ENCODE peak calls at places on chromosomes 1 and 21, in six cellular contexts. D is osteoblast, M is HFF-Myc, H is psoas muscle, L is H9, J is upper lobe of right lung. B is an unnamed sample.

GRCh38 chr1:106747791-106748190 is 308.7 kb upstream of the PRMT6 start:
- DNase-seq in D (no peak), L (peak; percentile 49), M (no peak), J (peak; percentile 23), H (peak; percentile 23), B (no peak)

GRCh38 chr1:180501865-180502360 is 464 bp downstream of the ACBD6 start:
- DNase-seq in D (no peak), M (no peak), J (no peak), H (no peak), L (peak; percentile 90), B (no peak)

GRCh38 chr21:31088196-31088751 is 50.0 kb upstream of the KRTAP19-8 start:
- DNase-seq in J (no peak), L (peak; percentile 41), H (no peak), M (no peak), D (no peak), B (no peak)

GRCh38 chr1:11898831-11899467 is 27.3 kb downstream of the KIAA2013 start:
- DNase-seq in L (peak; percentile 78), M (no peak), H (no peak), J (no peak), D (peak; percentile 75), B (peak; percentile 88)

GRCh38 chr1:151537112-151537511 is 3.0 kb upstream of the TUFT1 start:
- DNase-seq in L (no peak), H (no peak), D (peak; percentile 91), J (no peak), M (peak; percentile 75), B (no peak)

GRCh38 chr21:16159213-16159970 is 429.6 kb downstream of the USP25 start:
- DNase-seq in H (no peak), J (no peak), D (peak; percentile 34), M (peak; percentile 6), L (no peak), B (no peak)

GRCh38 chr1:17957588-17958267 is 149.9 kb upstream of the IGSF21 start:
- DNase-seq in H (no peak), L (no peak), J (no peak), M (no peak), D (no peak), B (no peak)

GRCh38 chr1:156383023-156383422 is 14.0 kb downstream of the RHBG start:
- DNase-seq in D (peak; percentile 97), M (peak; percentile 14), L (peak; percentile 90), H (peak; percentile 73), J (no peak), B (peak; percentile 78)

GRCh38 chr1:66633128-66633527 is 99.2 kb downstream of the SGIP1 start:
- DNase-seq in J (no peak), D (no peak), L (no peak), H (no peak), M (no peak), B (no peak)

GRCh38 chr1:59819566-59820438 is 5.1 kb downstream of the HOOK1 start:
- DNase-seq in J (no peak), M (no peak), D (no peak), L (no peak), H (no peak), B (no peak)

GRCh38 chr1:109993885-109994284 is 9.3 kb downstream of the AHCYL1 start:
- DNase-seq in D (no peak), M (no peak), H (no peak), J (no peak), L (no peak), B (no peak)

GRCh38 chr1:48966583-48966982 is 189.9 kb upstream of the BEND5 start:
- DNase-seq in J (no peak), H (no peak), L (no peak), D (no peak), M (no peak), B (no peak)

GRCh38 chr21:32934829-32935228 is 90.9 kb upstream of the OLIG2 start:
- DNase-seq in M (no peak), J (no peak), H (no peak), D (no peak), L (peak; percentile 17), B (no peak)

GRCh38 chr1:219810451-219810850 is 117.9 kb downstream of the SLC30A10 start:
- DNase-seq in H (no peak), D (no peak), L (no peak), J (no peak), M (no peak), B (no peak)

GRCh38 chr1:111855260-111855659 is 99.6 kb downstream of the DDX20 start:
- DNase-seq in M (no peak), D (no peak), H (no peak), J (no peak), L (no peak), B (no peak)

GRCh38 chr1:165824269-165824643 is 3.2 kb upstream of the UCK2 start:
- DNase-seq in L (no peak), J (no peak), H (no peak), D (peak; percentile 55), M (no peak), B (no peak)

GRCh38 chr1:241215203-241215602 is 141.8 kb downstream of the RGS7 start:
- DNase-seq in L (no peak), J (no peak), D (no peak), M (no peak), H (no peak), B (no peak)

DNA sequence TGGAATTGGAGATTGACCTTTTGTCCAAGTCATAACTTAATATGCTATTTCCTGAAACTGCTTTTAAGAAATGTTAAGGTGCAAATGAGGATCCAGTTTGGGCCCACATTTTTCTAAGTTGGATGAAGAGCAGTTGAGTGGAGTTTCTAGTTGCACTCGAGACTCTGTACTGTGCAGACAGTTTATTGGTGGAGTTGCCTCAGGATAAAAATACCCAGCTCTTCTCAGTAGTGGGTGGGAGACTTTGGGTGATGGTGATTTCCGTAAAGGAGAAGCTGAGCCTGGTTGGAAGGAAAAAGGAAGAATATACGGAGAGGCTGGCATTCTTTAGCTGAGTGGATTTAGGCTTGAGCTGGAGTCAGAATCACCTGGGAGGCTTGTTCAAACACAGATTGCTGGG is 49.9 kb downstream of the CAMTA1 start:
- DNase-seq in H (no peak), L (no peak), J (no peak), M (no peak), D (no peak), B (no peak)
- TF ChIP-seq CTCF in H (no peak), L (no peak), J (no peak), M (no peak), D (no peak), B (no peak)

GRCh38 chr1:1957533-1957961 is 38.5 kb upstream of the TMEM52 start:
- DNase-seq in D (no peak), H (no peak), M (no peak), L (no peak), J (no peak), B (peak; percentile 28)

GRCh38 chr1:1958071-1958541 is 39.0 kb upstream of the TMEM52 start:
- DNase-seq in H (peak; percentile 20), J (no peak), M (no peak), L (no peak), D (no peak), B (no peak)

GRCh38 chr1:1959459-1959839 is 40.4 kb upstream of the TMEM52 start:
- DNase-seq in M (no peak), D (no peak), J (no peak), L (no peak), H (no peak), B (no peak)

GRCh38 chr1:1960480-1961196 is 41.6 kb upstream of the TMEM52 start:
- DNase-seq in M (no peak), J (no peak), D (no peak), H (no peak), L (no peak), B (no peak)

DNA sequence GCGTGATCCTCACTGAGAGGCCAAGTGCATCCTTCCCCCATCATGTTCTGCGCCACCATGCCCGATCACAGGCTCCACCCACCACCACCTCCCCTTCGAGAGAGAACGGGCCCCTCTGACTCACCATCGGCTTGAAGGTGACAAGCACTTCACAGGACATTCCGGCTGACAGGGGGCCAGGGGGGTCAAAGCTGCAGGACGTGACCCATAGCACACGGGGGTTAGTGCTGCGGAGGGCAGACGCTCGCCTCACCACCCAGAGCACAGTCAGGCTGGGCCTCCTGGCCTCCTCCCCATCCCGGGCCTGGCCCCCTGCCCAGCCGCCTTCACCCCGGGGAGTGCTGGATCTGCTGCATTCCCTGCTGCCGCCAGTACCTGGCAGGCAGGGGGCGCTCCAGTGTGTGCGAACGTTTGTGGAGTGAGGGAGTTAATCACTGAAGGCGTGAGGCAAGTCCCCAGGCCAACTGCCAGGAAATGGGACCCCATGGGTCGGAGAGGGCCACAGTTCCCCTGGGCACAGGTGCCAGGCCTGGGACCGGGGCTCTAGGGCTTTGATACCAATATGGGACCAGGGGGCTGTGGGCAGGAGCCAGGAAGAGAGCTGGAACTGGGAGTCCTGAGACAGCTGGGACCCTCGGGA is 40.9 kb upstream of the TMEM52 start:
- DNase-seq in H (peak; percentile 80), L (peak; percentile 95), D (peak; percentile 98), M (no peak), J (peak; percentile 95), B (peak; percentile 90)
- TF ChIP-seq CTCF in H (peak; percentile 58), L (peak; percentile 98), D (peak; percentile 67), M (peak; percentile 85), J (peak; percentile 78), B (peak; percentile 85)

DNA sequence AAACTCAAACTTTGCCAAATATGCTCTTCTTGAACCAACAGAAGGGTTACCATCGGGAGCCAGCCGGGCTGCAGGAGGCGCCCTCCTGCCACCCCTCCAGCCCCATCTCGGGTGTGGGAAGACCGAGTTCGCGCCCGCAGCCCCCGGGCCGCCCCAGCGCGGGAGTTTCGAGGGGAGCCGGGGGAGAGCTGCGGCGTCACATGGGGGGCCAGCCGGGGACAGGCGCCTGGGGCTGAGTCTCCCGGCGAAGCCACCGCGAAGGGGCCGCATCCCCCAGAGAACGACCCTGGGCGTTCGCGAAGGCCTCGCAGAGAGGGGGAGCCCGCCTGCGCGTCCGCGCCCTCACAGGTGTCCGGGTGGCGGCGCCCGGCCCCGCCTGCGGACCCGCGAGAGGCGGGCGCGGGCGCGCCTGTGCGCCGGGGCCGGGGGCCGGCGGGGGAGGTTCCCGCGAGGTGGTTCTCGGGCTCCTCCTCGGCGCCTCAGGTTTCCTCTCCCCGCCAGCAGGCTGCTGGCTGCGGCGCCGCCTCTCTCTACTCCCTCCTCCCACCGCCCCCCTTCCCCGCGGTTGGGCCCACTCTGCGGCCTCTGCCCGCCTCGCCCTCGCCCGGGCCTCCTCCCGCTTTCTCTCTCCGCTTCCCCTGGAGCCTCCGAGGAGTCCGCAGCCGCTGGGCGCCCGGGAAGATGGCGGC is at the start of gene RAVER2:
- DNase-seq in H (peak; percentile 82), M (no peak), L (peak; percentile 78), J (peak; percentile 90), D (peak; percentile 95), B (peak; percentile 90)
- TF ChIP-seq CTCF in H (peak; percentile 32), M (peak; percentile 51), L (peak; percentile 68), J (peak; percentile 52), D (peak; percentile 31), B (peak; percentile 18)

DNA sequence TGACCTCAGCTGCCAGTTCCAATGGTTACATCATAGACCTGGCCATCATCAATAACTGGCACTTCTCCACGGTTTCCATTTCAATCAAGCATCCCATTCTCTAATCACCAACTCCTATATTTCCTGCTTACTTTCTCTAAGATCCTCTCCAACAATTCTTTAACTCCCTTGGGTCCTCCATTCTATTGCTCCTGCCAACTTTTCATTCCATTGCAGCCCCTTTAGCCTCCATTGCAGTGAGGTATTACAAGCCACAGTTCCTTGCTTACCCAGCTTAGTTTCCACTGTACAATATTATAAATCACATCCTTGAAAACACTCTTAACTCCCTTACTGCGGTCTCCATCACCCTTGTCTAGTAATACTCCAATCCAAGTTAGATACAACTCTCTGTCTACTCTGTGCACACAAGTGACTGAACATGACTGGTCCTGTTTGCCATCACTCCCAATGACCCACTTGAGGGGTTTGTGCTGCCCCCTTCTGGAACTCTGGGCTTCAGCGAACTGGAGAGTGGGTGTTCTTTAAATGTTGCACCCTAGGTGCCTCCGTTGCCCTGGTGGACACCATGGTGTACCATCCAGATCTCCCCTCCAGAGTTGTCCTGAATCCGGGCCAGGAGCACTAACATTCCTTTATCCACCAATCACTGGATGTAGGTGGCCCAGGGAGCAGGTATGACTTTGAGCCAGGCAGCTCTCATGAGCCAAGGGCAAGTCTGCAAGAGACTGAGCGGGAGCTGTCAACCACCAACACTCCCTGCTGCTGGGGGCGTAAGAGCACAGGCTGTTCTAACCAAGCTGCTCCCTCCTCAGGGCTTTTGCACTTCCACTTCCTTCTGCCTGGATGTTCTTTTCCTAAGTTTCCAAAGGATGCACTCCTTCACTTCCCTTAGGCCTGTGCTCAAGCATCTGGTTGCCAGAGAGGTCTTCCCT is 3.7 kb upstream of the FNDC7 start:
- DNase-seq in M (no peak), D (no peak), L (peak; percentile 75), H (no peak), J (no peak), B (no peak)
- TF ChIP-seq CTCF in M (peak; percentile 23), D (peak; percentile 19), L (peak; percentile 74), H (no peak), J (peak; percentile 35), B (no peak)